ENCODE peak calls at places on chromosomes 6 and 20, in nine cellular contexts. Z, I, U, Q, G, D, R, Y and H are unnamed samples.
A peak's percentile ranks its signal among the peaks of the same experiment; 100 is the strongest.

GRCh38 chr6:105545947-105546710 is 143.2 kb upstream of the PREP start:
- DNase-seq in Z (no peak), I (no peak), U (no peak), Q (no peak), G (peak; percentile 32), D (no peak), R (no peak), Y (no peak), H (no peak)

GRCh38 chr6:24991748-24992467 is 56.1 kb upstream of the RIPOR2 start:
- DNase-seq in Z (peak; percentile 52), I (peak; percentile 52), U (no peak), Q (peak; percentile 72), G (peak; percentile 37), D (peak; percentile 28), R (peak; percentile 82), Y (peak; percentile 33), H (no peak)

GRCh38 chr6:124055986-124056385 is 252.3 kb downstream of the NKAIN2 start:
- DNase-seq in Z (no peak), I (no peak), U (no peak), Q (no peak), G (no peak), D (no peak), R (no peak), Y (no peak), H (no peak)

GRCh38 chr6:35477028-35477427 is 8.8 kb downstream of the RPL10A start:
- DNase-seq in Z (no peak), I (no peak), U (no peak), Q (no peak), G (no peak), D (no peak), R (peak; percentile 39), Y (no peak), H (no peak)

GRCh38 chr6:149289192-149289741 is 28.2 kb upstream of the TAB2 start:
- DNase-seq in Z (no peak), I (no peak), U (no peak), Q (no peak), G (no peak), D (no peak), R (no peak), Y (no peak), H (no peak)

GRCh38 chr6:86856937-86857563 is 80.3 kb upstream of the HTR1E start:
- DNase-seq in Z (peak; percentile 30), I (peak; percentile 67), U (no peak), Q (peak; percentile 59), G (no peak), D (no peak), R (peak; percentile 78), Y (no peak), H (no peak)

GRCh38 chr6:44084231-44085014 is 42.8 kb downstream of the MRPL14 start:
- DNase-seq in Z (no peak), I (no peak), U (no peak), Q (no peak), G (no peak), D (no peak), R (no peak), Y (peak; percentile 96), H (no peak)

GRCh38 chr20:46583411-46584214 is 33.2 kb upstream of the OCSTAMP start:
- DNase-seq in Z (no peak), I (no peak), U (no peak), Q (no peak), G (no peak), D (no peak), R (peak; percentile 96), Y (no peak), H (peak; percentile 71)

GRCh38 chr20:444862-445426 is 17.4 kb downstream of the TBC1D20 start:
- DNase-seq in Z (no peak), I (peak; percentile 52), U (no peak), Q (no peak), G (no peak), D (no peak), R (no peak), Y (peak; percentile 38), H (peak; percentile 14)

GRCh38 chr6:134634952-134635351 is 314.9 kb downstream of the ALDH8A1 start:
- DNase-seq in Z (no peak), I (no peak), U (no peak), Q (no peak), G (no peak), D (no peak), R (no peak), Y (no peak), H (no peak)

GRCh38 chr6:168901076-168901475 is 352.6 kb downstream of the THBS2 start:
- DNase-seq in Z (no peak), I (no peak), U (no peak), Q (no peak), G (no peak), D (no peak), R (no peak), Y (no peak), H (no peak)

GRCh38 chr6:108896111-108896661 is 48.0 kb downstream of the ARMC2 start:
- DNase-seq in Z (no peak), I (no peak), U (no peak), Q (peak; percentile 92), G (no peak), D (no peak), R (no peak), Y (no peak), H (no peak)

GRCh38 chr6:153357391-153357790 is 226.3 kb upstream of the RGS17 start:
- DNase-seq in Z (no peak), I (no peak), U (no peak), Q (no peak), G (no peak), D (no peak), R (no peak), Y (no peak), H (no peak)

GRCh38 chr20:53917145-53918009 is 153.0 kb downstream of the BCAS1 start:
- DNase-seq in Z (peak; percentile 69), I (peak; percentile 52), U (peak; percentile 73), Q (no peak), G (peak; percentile 35), D (peak; percentile 23), R (peak; percentile 55), Y (peak; percentile 52), H (no peak)

GRCh38 chr6:126367849-126368248 is 27.9 kb downstream of the CENPW start:
- DNase-seq in Z (no peak), I (no peak), U (no peak), Q (no peak), G (no peak), D (no peak), R (no peak), Y (no peak), H (no peak)

GRCh38 chr20:31667315-31668285 is 29.9 kb downstream of the COX4I2 start:
- DNase-seq in Z (no peak), I (no peak), U (no peak), Q (no peak), G (no peak), D (no peak), R (no peak), Y (no peak), H (peak; percentile 76)

GRCh38 chr20:31663838-31664695 is 26.4 kb downstream of the COX4I2 start:
- DNase-seq in Z (peak; percentile 77), I (no peak), U (peak; percentile 86), Q (no peak), G (no peak), D (peak; percentile 62), R (peak; percentile 83), Y (no peak), H (peak; percentile 73)

GRCh38 chr20:31664696-31665354 is 27.1 kb downstream of the COX4I2 start:
- DNase-seq in Z (peak; percentile 59), I (no peak), U (no peak), Q (no peak), G (no peak), D (no peak), R (no peak), Y (no peak), H (peak; percentile 71)

GRCh38 chr20:31666258-31667042 is 28.7 kb downstream of the COX4I2 start:
- DNase-seq in Z (peak; percentile 66), I (peak; percentile 75), U (peak; percentile 72), Q (no peak), G (no peak), D (no peak), R (peak; percentile 66), Y (peak; percentile 60), H (no peak)

DNA sequence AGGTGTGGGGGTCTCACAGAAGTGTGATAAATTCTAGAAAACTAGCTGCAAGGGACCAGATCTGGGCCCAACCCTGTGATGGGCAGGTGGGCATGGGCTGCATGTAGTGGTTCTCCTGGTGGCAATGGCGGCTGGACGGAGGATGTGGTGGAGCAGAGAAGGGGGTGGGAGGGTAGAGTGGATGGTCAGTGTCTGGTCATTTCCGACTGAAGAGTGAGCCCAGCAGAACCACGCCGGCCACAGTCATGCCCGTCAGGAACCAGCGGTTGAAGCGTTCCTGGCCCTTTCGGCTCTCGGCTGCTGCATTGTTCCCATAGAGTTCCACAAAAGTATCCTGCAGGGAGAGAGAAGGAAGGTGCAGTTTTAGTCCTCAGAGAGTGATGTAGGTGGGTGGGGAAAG is 28.0 kb downstream of the COX4I2 start:
- DNase-seq in Z (no peak), I (no peak), U (no peak), Q (no peak), G (no peak), D (no peak), R (no peak), Y (no peak), H (peak; percentile 81)
- H3K4me1 ChIP-seq in Z (peaks cover 29% of the 10 kb centered on the region), I (peaks cover 48% of the 10 kb centered on the region), U (peaks cover 84% of the 10 kb centered on the region), Q (peaks cover 59% of the 10 kb centered on the region), G (peaks cover 4% of the 10 kb centered on the region), D (peaks cover 38% of the 10 kb centered on the region), R (peaks cover 5% of the 10 kb centered on the region), Y (peaks cover 75% of the 10 kb centered on the region), H (peaks cover 10% of the 10 kb centered on the region)

DNA sequence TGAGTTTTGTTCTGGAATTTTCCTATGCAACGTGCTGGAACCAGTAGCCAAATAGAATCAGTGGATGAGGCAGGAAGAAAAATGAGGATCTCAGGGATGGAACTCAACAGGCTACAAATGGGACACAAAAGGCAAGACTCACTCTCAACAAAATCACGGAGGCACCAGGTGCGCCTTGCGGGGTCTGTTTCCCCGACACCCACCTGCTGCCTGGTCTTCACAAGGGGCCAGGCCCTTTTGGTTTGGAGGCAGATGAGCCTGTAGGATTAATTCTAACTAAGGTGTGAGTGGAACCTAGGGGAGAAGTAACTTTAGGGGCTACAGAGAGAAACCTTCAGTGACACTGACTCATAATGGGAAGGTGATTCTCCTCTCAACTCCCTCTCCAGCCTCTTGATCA is 56.5 kb downstream of the ZNF831 start:
- DNase-seq in Z (no peak), I (no peak), U (no peak), Q (no peak), G (no peak), D (no peak), R (no peak), Y (no peak), H (no peak)
- TF ChIP-seq CTCF in Z (no peak), I (no peak), U (no peak), Q (no peak), G (no peak), D (no peak), R (no peak), Y (no peak), H (no peak)

DNA sequence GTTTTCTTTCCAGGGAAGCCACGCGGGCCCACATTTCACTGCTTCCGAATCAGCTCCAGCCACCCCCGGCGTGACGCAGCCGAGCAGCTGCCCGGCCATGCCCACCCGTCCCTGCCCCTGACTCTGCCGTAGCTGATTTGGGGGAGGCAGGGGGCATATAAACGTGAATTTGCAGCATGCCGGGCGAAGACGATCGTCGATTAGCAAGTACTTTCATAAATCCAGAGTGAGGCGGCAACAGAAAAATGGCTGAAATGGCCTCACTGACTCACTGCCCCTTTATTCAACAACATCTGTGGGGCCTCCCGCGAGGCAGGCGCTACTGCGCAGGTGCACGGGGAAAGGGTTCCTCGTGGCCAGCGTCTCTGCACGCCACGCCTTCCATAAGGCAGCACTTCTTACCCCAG is 118.0 kb downstream of the DLL1 start:
- DNase-seq in Z (peak; percentile 13), I (peak; percentile 12), U (no peak), Q (no peak), G (no peak), D (no peak), R (peak; percentile 31), Y (no peak), H (no peak)
- H3K9me3 ChIP-seq in Z (no peaks in the 10 kb centered on the region), I (no peaks in the 10 kb centered on the region), U (no peaks in the 10 kb centered on the region), Q (no peaks in the 10 kb centered on the region), G (no peaks in the 10 kb centered on the region), D (no peaks in the 10 kb centered on the region), R (no peaks in the 10 kb centered on the region), Y (no peaks in the 10 kb centered on the region), H (no peaks in the 10 kb centered on the region)

GRCh38 chr6:20173833-20174796 is 38.2 kb downstream of the MBOAT1 start:
- DNase-seq in Z (no peak), I (no peak), U (no peak), Q (no peak), G (no peak), D (no peak), R (no peak), Y (no peak), H (no peak)
- H3K4me1 ChIP-seq in Z (peaks cover 5% of the 10 kb centered on the region), I (no peaks in the 10 kb centered on the region), U (no peaks in the 10 kb centered on the region), Q (no peaks in the 10 kb centered on the region), G (no peaks in the 10 kb centered on the region), D (no peaks in the 10 kb centered on the region), R (no peaks in the 10 kb centered on the region), Y (no peaks in the 10 kb centered on the region), H (no peaks in the 10 kb centered on the region)